ENCODE peak calls at places on chromosome 15, in four cellular contexts. D is NCI-H1105 treated with DMSO at 0.1 percent for 48 hours; R is activated CD8-positive, alpha-beta T cell treated with anti-CD3 and anti-CD28 coated beads for 36 hours; Y is cardiac septum. C is an unnamed sample.

GRCh38 chr15:100103828-100104227 is 237.9 kb downstream of the ADAMTS17 start:
- DNase-seq in D (no peak), R (no peak), Y (no peak), C (no peak)

GRCh38 chr15:43086551-43086950 is 19.3 kb downstream of the UBR1 start:
- DNase-seq in D (no peak), R (no peak), Y (no peak), C (no peak)

GRCh38 chr15:98855815-98856539 is 151.6 kb downstream of the PGPEP1L start:
- DNase-seq in D (no peak), R (no peak), Y (no peak), C (no peak)

GRCh38 chr15:43132830-43133428 is 457 bp upstream of the TMEM62 start:
- DNase-seq in D (no peak), R (peak), Y (no peak), C (peak)

GRCh38 chr15:88635343-88635742 is 3.5 kb upstream of the ISG20 start:
- DNase-seq in D (no peak), R (peak), Y (no peak), C (no peak)

GRCh38 chr15:31845791-31846190 is 184.5 kb upstream of the CHRNA7 start:
- DNase-seq in D (no peak), R (no peak), Y (no peak), C (no peak)

GRCh38 chr15:33330931-33331330 is 20.2 kb downstream of the RYR3 start:
- DNase-seq in D (peak), R (no peak), Y (no peak), C (no peak)

GRCh38 chr15:55151621-55152020 is 45.1 kb downstream of the RSL24D1 start:
- DNase-seq in D (no peak), R (no peak), Y (no peak), C (peak)

GRCh38 chr15:42696626-42697025 is 40.3 kb downstream of the CDAN1 start:
- DNase-seq in D (no peak), R (no peak), Y (no peak), C (no peak)